ENCODE peak calls at places on chromosomes 16 and 17, in four cellular contexts. H, F, K and U are unnamed samples.

GRCh38 chr16:86901483-86901882 is 323.1 kb downstream of the FOXL1 start:
- DNase-seq in H (no peak), F (no peak), K (no peak), U (no peak)

GRCh38 chr17:35973333-35974260 is 7.7 kb downstream of the CCL16 start:
- DNase-seq in H (no peak), F (no peak), K (no peak), U (no peak)

GRCh38 chr17:61601297-61601696 is 10.3 kb upstream of the NACA2 start:
- DNase-seq in H (no peak), F (no peak), K (no peak), U (no peak)

GRCh38 chr17:59829217-59830006 is 63.3 kb downstream of the TUBD1 start:
- DNase-seq in H (peak), F (no peak), K (no peak), U (no peak)

GRCh38 chr16:4379001-4379688 is 7.5 kb downstream of the VASN start:
- DNase-seq in H (no peak), F (no peak), K (no peak), U (no peak)

GRCh38 chr16:4216631-4217030 is 25.2 kb downstream of the SRL start:
- DNase-seq in H (no peak), F (no peak), K (no peak), U (no peak)

GRCh38 chr16:3963203-3963602 is 82.7 kb upstream of the CREBBP start:
- DNase-seq in H (no peak), F (peak), K (no peak), U (no peak)

GRCh38 chr17:43532581-43532980 is 13.6 kb downstream of the ETV4 start:
- DNase-seq in H (no peak), F (no peak), K (no peak), U (peak)

GRCh38 chr17:28174352-28175046 is 132.0 kb downstream of the NLK start:
- DNase-seq in H (peak), F (no peak), K (no peak), U (no peak)

GRCh38 chr17:40481106-40481505 is 20.3 kb downstream of the TNS4 start:
- DNase-seq in H (no peak), F (no peak), K (no peak), U (no peak)

GRCh38 chr17:18967806-18968744 is 16.1 kb downstream of the SLC5A10 start:
- DNase-seq in H (no peak), F (no peak), K (no peak), U (no peak)

GRCh38 chr16:3640632-3641501 is 13.6 kb upstream of the DNASE1 start:
- DNase-seq in H (no peak), F (no peak), K (no peak), U (peak)

GRCh38 chr17:36842231-36842630 is 95.0 kb upstream of the LHX1 start:
- DNase-seq in H (no peak), F (no peak), K (no peak), U (no peak)